ENCODE peak calls at places on chromosomes 13 and 19, in eight cellular contexts. One of them, this sample, is unnamed.

GRCh38 chr19:51064534-51065220 is at the start of gene KLK13:
- DNase-seq in cardiac muscle cell: peak
- DNase-seq in Panc1: no peak
- DNase-seq in dorsolateral prefrontal cortex: no peak
- DNase-seq in A549: peak
- DNase-seq in astrocyte: no peak
- DNase-seq in Peyer's patch: no peak
- DNase-seq in HFF-Myc: no peak
- DNase-seq in this sample: no peak

GRCh38 chr19:2325261-2326046 is 2.9 kb downstream of the LSM7 start:
- DNase-seq in cardiac muscle cell: no peak
- DNase-seq in Panc1: no peak
- DNase-seq in dorsolateral prefrontal cortex: no peak
- DNase-seq in A549: no peak
- DNase-seq in astrocyte: no peak
- DNase-seq in Peyer's patch: peak
- DNase-seq in HFF-Myc: no peak
- DNase-seq in this sample: no peak

GRCh38 chr13:29832899-29833298 is 17.5 kb downstream of the UBL3 start:
- DNase-seq in cardiac muscle cell: no peak
- DNase-seq in Panc1: no peak
- DNase-seq in dorsolateral prefrontal cortex: no peak
- DNase-seq in A549: no peak
- DNase-seq in astrocyte: no peak
- DNase-seq in Peyer's patch: no peak
- DNase-seq in HFF-Myc: no peak
- DNase-seq in this sample: no peak

GRCh38 chr19:43777163-43777700 is 3.5 kb downstream of the KCNN4 start:
- DNase-seq in cardiac muscle cell: no peak
- DNase-seq in Panc1: no peak
- DNase-seq in dorsolateral prefrontal cortex: no peak
- DNase-seq in A549: no peak
- DNase-seq in astrocyte: peak
- DNase-seq in Peyer's patch: no peak
- DNase-seq in HFF-Myc: no peak
- DNase-seq in this sample: no peak

GRCh38 chr13:113635048-113635420 is 23.0 kb downstream of the ATP4B start:
- DNase-seq in cardiac muscle cell: no peak
- DNase-seq in Panc1: no peak
- DNase-seq in dorsolateral prefrontal cortex: no peak
- DNase-seq in A549: no peak
- DNase-seq in astrocyte: no peak
- DNase-seq in Peyer's patch: no peak
- DNase-seq in HFF-Myc: no peak
- DNase-seq in this sample: no peak

GRCh38 chr13:29654807-29655547 is 59.5 kb upstream of the SLC7A1 start:
- DNase-seq in cardiac muscle cell: no peak
- DNase-seq in Panc1: no peak
- DNase-seq in dorsolateral prefrontal cortex: no peak
- DNase-seq in A549: no peak
- DNase-seq in astrocyte: peak
- DNase-seq in Peyer's patch: no peak
- DNase-seq in HFF-Myc: peak
- DNase-seq in this sample: no peak

GRCh38 chr19:48926909-48927308 is 6.6 kb upstream of the DHDH start:
- DNase-seq in cardiac muscle cell: no peak
- DNase-seq in Panc1: peak
- DNase-seq in dorsolateral prefrontal cortex: peak
- DNase-seq in A549: peak
- DNase-seq in astrocyte: peak
- DNase-seq in Peyer's patch: no peak
- DNase-seq in HFF-Myc: peak
- DNase-seq in this sample: no peak

GRCh38 chr13:29396446-29396845 is 199.0 kb downstream of the SLC7A1 start:
- DNase-seq in cardiac muscle cell: no peak
- DNase-seq in Panc1: no peak
- DNase-seq in dorsolateral prefrontal cortex: no peak
- DNase-seq in A549: no peak
- DNase-seq in astrocyte: no peak
- DNase-seq in Peyer's patch: no peak
- DNase-seq in HFF-Myc: no peak
- DNase-seq in this sample: no peak

GRCh38 chr19:47608074-47608907 is 643 bp upstream of the BICRA start:
- DNase-seq in cardiac muscle cell: peak
- DNase-seq in Panc1: no peak
- DNase-seq in dorsolateral prefrontal cortex: peak
- DNase-seq in A549: peak
- DNase-seq in astrocyte: peak
- DNase-seq in Peyer's patch: peak
- DNase-seq in HFF-Myc: peak
- DNase-seq in this sample: peak

GRCh38 chr19:54248016-54248601 is 5.5 kb upstream of the LILRA6 start:
- DNase-seq in cardiac muscle cell: no peak
- DNase-seq in Panc1: no peak
- DNase-seq in dorsolateral prefrontal cortex: no peak
- DNase-seq in A549: no peak
- DNase-seq in astrocyte: no peak
- DNase-seq in Peyer's patch: peak
- DNase-seq in HFF-Myc: no peak
- DNase-seq in this sample: no peak

GRCh38 chr13:111316161-111316730 is 4.2 kb upstream of the TEX29 start:
- DNase-seq in cardiac muscle cell: no peak
- DNase-seq in Panc1: no peak
- DNase-seq in dorsolateral prefrontal cortex: no peak
- DNase-seq in A549: no peak
- DNase-seq in astrocyte: no peak
- DNase-seq in Peyer's patch: peak
- DNase-seq in HFF-Myc: no peak
- DNase-seq in this sample: no peak

GRCh38 chr19:55676384-55676783 is 1.4 kb downstream of the EPN1 start:
- DNase-seq in cardiac muscle cell: no peak
- DNase-seq in Panc1: no peak
- DNase-seq in dorsolateral prefrontal cortex: no peak
- DNase-seq in A549: no peak
- DNase-seq in astrocyte: no peak
- DNase-seq in Peyer's patch: peak
- DNase-seq in HFF-Myc: no peak
- DNase-seq in this sample: no peak

DNA sequence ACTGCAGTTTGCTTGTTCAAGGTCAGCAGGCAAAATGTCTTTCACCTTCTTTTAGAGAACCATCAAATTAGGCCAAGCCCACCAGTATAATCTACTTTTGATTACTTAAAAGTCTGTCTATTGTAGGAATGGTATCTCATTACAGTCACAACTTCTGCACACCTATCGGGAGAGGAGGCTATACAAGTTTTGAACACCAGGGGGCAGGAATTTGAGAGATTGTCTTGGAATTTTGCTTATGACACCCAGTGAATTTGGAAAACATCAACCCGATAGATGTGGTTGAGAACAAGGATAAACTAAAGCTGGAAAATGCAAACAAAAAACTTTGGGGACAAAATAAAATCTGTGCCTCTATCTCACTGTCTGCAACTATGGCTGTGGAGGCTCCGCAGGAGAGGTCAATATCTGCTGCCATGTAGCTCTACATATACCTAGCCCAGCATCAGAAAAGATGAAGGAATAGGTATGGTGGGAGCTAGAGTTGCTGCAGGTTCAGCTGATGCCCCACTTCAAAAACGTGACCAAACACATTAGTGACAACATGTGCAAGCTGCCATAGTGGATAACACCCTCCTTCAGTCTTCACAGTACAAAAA is 1299.2 kb upstream of the SPRY2 start:
- DNase-seq in cardiac muscle cell: no peak
- DNase-seq in Panc1: no peak
- DNase-seq in dorsolateral prefrontal cortex: no peak
- DNase-seq in A549: peak
- DNase-seq in astrocyte: no peak
- DNase-seq in Peyer's patch: no peak
- DNase-seq in HFF-Myc: no peak
- DNase-seq in this sample: no peak
- TF ChIP-seq CTCF in cardiac muscle cell: no peak
- TF ChIP-seq CTCF in Panc1: peak
- TF ChIP-seq CTCF in dorsolateral prefrontal cortex: peak
- TF ChIP-seq CTCF in A549: peak
- TF ChIP-seq CTCF in astrocyte: peak
- TF ChIP-seq CTCF in Peyer's patch: no peak
- TF ChIP-seq CTCF in HFF-Myc: peak
- TF ChIP-seq CTCF in this sample: no peak

GRCh38 chr19:12655546-12655945 is 11.0 kb downstream of the MAN2B1 start:
- DNase-seq in cardiac muscle cell: no peak
- DNase-seq in Panc1: no peak
- DNase-seq in dorsolateral prefrontal cortex: no peak
- DNase-seq in A549: no peak
- DNase-seq in astrocyte: no peak
- DNase-seq in Peyer's patch: no peak
- DNase-seq in HFF-Myc: no peak
- DNase-seq in this sample: no peak

GRCh38 chr19:12660980-12661379 is 5.6 kb downstream of the MAN2B1 start:
- DNase-seq in cardiac muscle cell: no peak
- DNase-seq in Panc1: no peak
- DNase-seq in dorsolateral prefrontal cortex: no peak
- DNase-seq in A549: no peak
- DNase-seq in astrocyte: no peak
- DNase-seq in Peyer's patch: no peak
- DNase-seq in HFF-Myc: no peak
- DNase-seq in this sample: no peak

GRCh38 chr19:12656899-12657571 is 9.5 kb downstream of the MAN2B1 start:
- DNase-seq in cardiac muscle cell: no peak
- DNase-seq in Panc1: no peak
- DNase-seq in dorsolateral prefrontal cortex: no peak
- DNase-seq in A549: no peak
- DNase-seq in astrocyte: no peak
- DNase-seq in Peyer's patch: no peak
- DNase-seq in HFF-Myc: no peak
- DNase-seq in this sample: no peak

GRCh38 chr19:12652219-12652618 is 14.3 kb downstream of the MAN2B1 start:
- DNase-seq in cardiac muscle cell: no peak
- DNase-seq in Panc1: no peak
- DNase-seq in dorsolateral prefrontal cortex: no peak
- DNase-seq in A549: no peak
- DNase-seq in astrocyte: no peak
- DNase-seq in Peyer's patch: no peak
- DNase-seq in HFF-Myc: no peak
- DNase-seq in this sample: no peak

DNA sequence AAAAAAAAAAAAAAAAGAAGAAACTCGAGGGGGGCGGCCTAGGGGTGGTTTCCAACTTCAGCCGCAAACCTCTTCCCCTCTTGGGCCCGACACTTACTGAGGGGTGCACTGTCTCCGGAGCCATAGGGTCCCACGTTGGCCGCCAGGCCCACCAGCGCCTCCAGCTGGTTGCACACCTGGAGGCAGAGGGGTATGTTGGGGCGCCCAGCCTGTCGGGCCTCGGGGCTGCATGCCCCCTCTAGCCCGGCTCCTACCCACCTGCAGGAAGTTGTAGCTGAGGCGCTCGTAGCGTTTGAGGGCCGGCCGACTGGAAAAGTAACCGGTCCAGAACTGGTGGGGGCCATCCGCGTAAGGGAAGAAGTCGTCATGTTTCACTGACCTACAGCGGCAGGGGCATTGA is 8.6 kb downstream of the MAN2B1 start:
- DNase-seq in cardiac muscle cell: no peak
- DNase-seq in Panc1: no peak
- DNase-seq in dorsolateral prefrontal cortex: no peak
- DNase-seq in A549: no peak
- DNase-seq in astrocyte: no peak
- DNase-seq in Peyer's patch: no peak
- DNase-seq in HFF-Myc: no peak
- DNase-seq in this sample: no peak
- TF ChIP-seq CTCF in cardiac muscle cell: no peak
- TF ChIP-seq CTCF in Panc1: no peak
- TF ChIP-seq CTCF in dorsolateral prefrontal cortex: no peak
- TF ChIP-seq CTCF in A549: no peak
- TF ChIP-seq CTCF in astrocyte: no peak
- TF ChIP-seq CTCF in Peyer's patch: no peak
- TF ChIP-seq CTCF in HFF-Myc: peak
- TF ChIP-seq CTCF in this sample: no peak

DNA sequence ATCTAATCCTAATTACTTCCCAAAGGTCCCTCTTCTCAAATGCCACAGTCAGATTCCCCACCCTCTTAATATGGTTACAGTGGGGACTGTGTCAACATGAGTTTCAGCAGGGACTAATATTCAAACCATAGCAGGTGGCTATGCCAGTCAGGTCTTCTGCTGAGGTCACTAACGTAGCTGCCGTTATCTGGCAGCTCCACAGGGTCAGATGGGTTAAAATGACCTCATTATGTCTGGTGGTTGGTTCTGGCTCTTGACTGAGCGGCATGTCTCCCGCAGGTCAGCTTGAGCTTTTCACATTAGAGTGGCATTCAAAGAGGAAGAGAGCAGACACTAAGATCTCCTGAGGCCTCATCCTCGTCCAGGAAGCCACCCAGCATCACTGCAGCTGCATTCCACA is 21.5 kb upstream of the IPO5 start:
- DNase-seq in cardiac muscle cell: no peak
- DNase-seq in Panc1: no peak
- DNase-seq in dorsolateral prefrontal cortex: no peak
- DNase-seq in A549: no peak
- DNase-seq in astrocyte: no peak
- DNase-seq in Peyer's patch: no peak
- DNase-seq in HFF-Myc: no peak
- DNase-seq in this sample: no peak
- TF ChIP-seq CTCF in cardiac muscle cell: no peak
- TF ChIP-seq CTCF in Panc1: no peak
- TF ChIP-seq CTCF in dorsolateral prefrontal cortex: no peak
- TF ChIP-seq CTCF in A549: no peak
- TF ChIP-seq CTCF in astrocyte: no peak
- TF ChIP-seq CTCF in Peyer's patch: no peak
- TF ChIP-seq CTCF in HFF-Myc: no peak
- TF ChIP-seq CTCF in this sample: no peak

DNA sequence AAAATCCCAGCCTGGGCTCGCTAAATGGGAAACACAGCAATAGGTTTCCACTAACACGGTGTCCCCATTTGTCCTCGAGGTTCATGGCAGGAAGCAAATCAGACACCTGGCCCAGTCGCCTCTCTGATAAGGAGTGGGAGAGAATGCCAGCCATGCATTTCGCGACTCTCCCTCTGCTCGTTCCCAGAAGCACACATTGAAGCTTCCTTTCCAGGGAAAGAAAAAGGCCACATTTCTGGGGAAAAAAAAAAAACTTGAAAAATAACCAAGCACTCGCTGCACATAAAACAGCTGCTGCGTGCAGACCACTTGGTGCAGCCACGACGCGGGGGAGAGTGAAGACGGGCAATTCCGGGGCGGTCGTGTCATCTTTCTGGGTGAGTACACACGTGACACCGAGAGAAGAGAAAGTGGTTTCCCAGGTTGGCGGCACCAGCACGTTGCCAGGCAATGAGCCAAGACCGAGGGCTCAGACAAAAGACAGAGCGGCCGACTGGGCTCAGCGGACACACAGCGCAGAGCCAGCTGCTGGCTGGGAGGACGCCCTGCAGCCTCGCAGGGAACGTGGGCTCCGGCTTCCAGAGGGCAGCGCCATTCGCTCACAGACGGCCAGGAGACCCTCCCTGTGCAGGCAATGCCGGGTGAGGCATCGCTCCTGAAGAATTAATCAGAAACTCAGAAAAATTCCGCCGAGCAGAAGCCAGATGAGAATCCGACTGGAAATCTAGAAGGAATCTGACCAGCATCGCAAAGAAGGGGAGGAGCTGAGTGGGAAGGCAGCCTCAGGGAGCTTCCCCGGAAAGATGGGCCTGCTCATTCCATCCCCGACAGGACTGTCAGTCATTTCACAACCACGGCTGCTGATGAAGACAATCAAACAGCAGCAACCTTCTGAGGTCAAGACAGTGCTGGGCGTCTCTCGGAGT is 83.2 kb upstream of the IRS2 start:
- DNase-seq in cardiac muscle cell: no peak
- DNase-seq in Panc1: no peak
- DNase-seq in dorsolateral prefrontal cortex: peak
- DNase-seq in A549: peak
- DNase-seq in astrocyte: peak
- DNase-seq in Peyer's patch: peak
- DNase-seq in HFF-Myc: peak
- DNase-seq in this sample: no peak
- TF ChIP-seq CTCF in cardiac muscle cell: peak
- TF ChIP-seq CTCF in Panc1: peak
- TF ChIP-seq CTCF in dorsolateral prefrontal cortex: peak
- TF ChIP-seq CTCF in A549: peak
- TF ChIP-seq CTCF in astrocyte: no peak
- TF ChIP-seq CTCF in Peyer's patch: no peak
- TF ChIP-seq CTCF in HFF-Myc: peak
- TF ChIP-seq CTCF in this sample: no peak

This sample was measured in natural killer cell.